ENCODE peak calls at places on chromosomes 7 and 10, in nine cellular contexts. X is transverse colon, O is NB4, S is adrenal gland, D is sigmoid colon, P is IMR-90, N is A549, J is endothelial cell of umbilical vein, U is uterus. M is an unnamed sample.

GRCh38 chr7:106563466-106564150 is 97.3 kb downstream of the CCDC71L start:
- DNase-seq in P (peak), U (no peak), J (no peak), S (no peak), O (no peak), X (no peak), N (no peak), D (no peak), M (no peak)

GRCh38 chr10:128697437-128697836 is 571.2 kb upstream of the MKI67 start:
- DNase-seq in X (no peak), O (no peak), P (no peak), U (no peak), D (no peak), N (no peak), J (no peak), S (no peak), M (no peak)

GRCh38 chr7:134362587-134363483 is 46.1 kb upstream of the SLC35B4 start:
- DNase-seq in S (no peak), O (peak), X (no peak), D (no peak), P (peak), U (no peak), N (no peak), J (no peak), M (no peak)

GRCh38 chr10:118735294-118735693 is 19.5 kb downstream of the CACUL1 start:
- DNase-seq in O (no peak), S (no peak), P (no peak), J (no peak), U (no peak), D (no peak), N (no peak), X (no peak), M (no peak)

GRCh38 chr10:126130291-126130710 is 233.9 kb downstream of the FANK1 start:
- DNase-seq in X (no peak), J (no peak), P (peak), N (no peak), D (no peak), U (peak), S (peak), O (no peak), M (no peak)

GRCh38 chr10:31004611-31005193 is 27.0 kb downstream of the ZNF438 start:
- DNase-seq in O (peak), X (no peak), P (peak), N (no peak), D (no peak), J (peak), S (no peak), U (no peak), M (no peak)

GRCh38 chr10:80131499-80131901 is 1.0 kb upstream of the PLAC9 start:
- DNase-seq in N (no peak), J (no peak), S (no peak), P (no peak), O (no peak), D (peak), U (no peak), X (no peak), M (no peak)

GRCh38 chr10:120990831-120991230 is 139.7 kb downstream of the WDR11 start:
- DNase-seq in P (no peak), N (no peak), U (no peak), S (no peak), O (no peak), J (no peak), X (no peak), D (no peak), M (no peak)

GRCh38 chr10:90399782-90400181 is 458.1 kb downstream of the HTR7 start:
- DNase-seq in N (no peak), O (no peak), S (no peak), X (no peak), P (no peak), D (no peak), J (no peak), U (no peak), M (no peak)

GRCh38 chr10:32790483-32790882 is 167.5 kb downstream of the ITGB1 start:
- DNase-seq in J (no peak), O (no peak), U (no peak), S (no peak), N (no peak), P (peak), D (no peak), X (no peak), M (no peak)

GRCh38 chr10:67697646-67698245 is 1.8 kb upstream of the CTNNA3 start:
- DNase-seq in S (peak), U (no peak), P (peak), X (no peak), J (peak), O (peak), N (peak), D (no peak), M (no peak)

GRCh38 chr10:88138319-88138848 is 275.0 kb downstream of the PTEN start:
- DNase-seq in D (no peak), O (no peak), P (no peak), N (no peak), U (no peak), X (no peak), J (no peak), S (no peak), M (no peak)

GRCh38 chr7:72362246-72362645 is 49.9 kb downstream of the CALN1 start:
- DNase-seq in N (no peak), X (no peak), S (no peak), O (no peak), U (no peak), D (no peak), P (no peak), J (no peak), M (no peak)

GRCh38 chr7:54663186-54663585 is 95.8 kb downstream of the SEC61G start:
- DNase-seq in O (no peak), J (no peak), N (no peak), X (no peak), D (no peak), P (no peak), S (no peak), U (no peak), M (no peak)

GRCh38 chr10:60098676-60099601 is 192.6 kb upstream of the CCDC6 start:
- DNase-seq in J (peak), U (no peak), O (peak), D (no peak), X (no peak), P (no peak), S (no peak), N (peak), M (no peak)

GRCh38 chr7:156475666-156476065 is 164.9 kb upstream of the RNF32 start:
- DNase-seq in J (no peak), D (no peak), S (peak), U (no peak), O (peak), X (no peak), N (peak), P (peak), M (no peak)

GRCh38 chr10:79063661-79064490 is 4.9 kb upstream of the ZMIZ1 start:
- DNase-seq in J (no peak), P (no peak), O (no peak), U (no peak), X (peak), D (peak), S (no peak), N (no peak), M (peak)

GRCh38 chr7:94657771-94658693 is 2.1 kb upstream of the SGCE start:
- DNase-seq in N (peak), D (peak), P (peak), X (peak), O (peak), U (peak), S (peak), J (peak), M (peak)

GRCh38 chr10:124661661-124662180 is 82.5 kb downstream of the FAM53B start:
- DNase-seq in U (no peak), S (no peak), D (no peak), N (no peak), X (no peak), J (no peak), P (no peak), O (no peak), M (no peak)

GRCh38 chr7:2007526-2007925 is 225.2 kb downstream of the MAD1L1 start:
- DNase-seq in P (no peak), D (peak), J (no peak), U (peak), O (no peak), X (no peak), N (no peak), S (no peak), M (no peak)

GRCh38 chr7:30164567-30164966 is 29.8 kb downstream of the MTURN start:
- DNase-seq in P (peak), J (peak), N (peak), O (peak), S (no peak), U (no peak), D (no peak), X (no peak), M (no peak)

GRCh38 chr10:78215645-78216044 is 182.0 kb downstream of the RPS24 start:
- DNase-seq in U (peak), N (no peak), S (peak), D (peak), P (peak), J (peak), X (peak), O (peak), M (peak)

GRCh38 chr10:93554760-93555432 is 11.6 kb upstream of the FFAR4 start:
- DNase-seq in P (peak), U (peak), S (peak), N (peak), X (peak), D (no peak), O (peak), J (peak), M (peak)

GRCh38 chr10:11881477-11882417 is 58.6 kb downstream of the PROSER2 start:
- DNase-seq in D (no peak), N (peak), O (no peak), U (no peak), S (no peak), X (peak), P (peak), J (no peak), M (no peak)

GRCh38 chr10:7123719-7124118 is 287.1 kb downstream of the SFMBT2 start:
- DNase-seq in X (no peak), J (no peak), N (no peak), D (no peak), S (no peak), U (no peak), O (no peak), P (no peak), M (no peak)

GRCh38 chr10:129936923-129937300 is 27.2 kb downstream of the EBF3 start:
- DNase-seq in N (no peak), P (no peak), S (no peak), D (peak), O (no peak), J (no peak), X (no peak), U (no peak), M (peak)

GRCh38 chr10:58731276-58731675 is 218.6 kb downstream of the BICC1 start:
- DNase-seq in D (no peak), O (no peak), P (no peak), J (no peak), N (no peak), U (no peak), X (no peak), S (no peak), M (no peak)

GRCh38 chr7:44288381-44288685 is 37.1 kb downstream of the CAMK2B start:
- DNase-seq in O (no peak), S (no peak), J (no peak), N (no peak), P (no peak), D (no peak), X (no peak), U (no peak), M (no peak)

GRCh38 chr10:132938472-132939329 is 3.7 kb downstream of the CFAP46 start:
- DNase-seq in U (no peak), S (no peak), O (peak), X (no peak), J (no peak), P (no peak), N (no peak), D (no peak), M (no peak)

GRCh38 chr7:26681819-26682418 is 182.5 kb downstream of the SKAP2 start:
- DNase-seq in S (no peak), P (peak), N (no peak), O (peak), U (no peak), J (peak), X (no peak), D (no peak), M (no peak)

GRCh38 chr10:48572414-48572813 is 32.5 kb downstream of the ARHGAP22 start:
- DNase-seq in O (no peak), N (no peak), J (no peak), P (peak), S (no peak), U (no peak), X (no peak), D (no peak), M (no peak)

DNA sequence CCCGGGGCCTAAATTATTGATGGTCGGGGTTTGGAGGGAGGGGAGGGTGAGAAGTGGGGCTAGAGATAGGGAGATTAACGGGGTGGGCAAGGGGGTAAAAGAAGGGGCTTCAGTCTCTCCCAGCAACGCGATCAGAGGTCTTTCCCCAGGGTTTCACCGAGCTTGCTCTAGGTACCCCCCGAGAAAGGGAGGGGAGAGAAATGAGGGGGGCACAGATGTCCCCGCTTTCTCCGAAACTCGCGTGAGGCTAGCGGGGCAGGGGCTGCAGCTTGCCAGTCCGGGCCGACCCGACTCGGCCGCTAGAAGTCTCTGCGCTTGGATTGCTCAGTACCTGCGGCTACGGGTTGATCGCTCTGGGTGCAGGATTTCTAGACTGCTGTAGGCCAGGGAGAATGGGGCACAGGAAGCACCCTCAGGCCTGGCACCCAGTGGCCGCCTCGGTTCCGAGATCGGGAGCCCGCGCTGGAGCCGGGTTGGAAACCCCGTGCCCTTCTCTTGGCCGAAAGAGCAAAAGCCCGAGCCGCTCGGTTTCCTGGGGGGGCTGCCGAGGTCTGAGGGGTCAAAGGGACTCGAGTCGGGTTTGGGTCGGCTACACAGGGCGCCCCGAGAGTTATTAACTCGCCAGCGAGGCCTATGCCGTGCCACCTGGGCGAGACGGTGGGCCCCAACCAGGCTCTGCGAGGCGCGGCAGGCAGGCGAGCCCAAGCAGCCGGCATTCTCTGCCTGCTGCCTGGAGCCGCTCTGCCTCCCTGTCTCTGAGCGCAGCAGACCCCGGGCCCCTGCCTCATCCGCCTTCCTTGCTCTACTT is 3.1 kb downstream of the PAX2 start:
- DNase-seq in O (no peak), S (no peak), U (no peak), J (no peak), D (peak), P (no peak), N (no peak), X (no peak), M (no peak)
- H3K4me3 ChIP-seq in O (no peak), S (no peak), U (no peak), J (no peak), D (peak), P (no peak), N (no peak), X (no peak), M (no peak)

GRCh38 chr10:102140218-102140617 is 7.4 kb downstream of the PPRC1 start:
- DNase-seq in O (no peak), U (no peak), P (no peak), D (no peak), S (no peak), N (no peak), J (no peak), X (no peak), M (no peak)
- TF ChIP-seq POLR2A in O (no peak), U (no peak), P (no peak), D (no peak), S (no peak), N (no peak), J (no peak), X (no peak), M (no peak)

DNA sequence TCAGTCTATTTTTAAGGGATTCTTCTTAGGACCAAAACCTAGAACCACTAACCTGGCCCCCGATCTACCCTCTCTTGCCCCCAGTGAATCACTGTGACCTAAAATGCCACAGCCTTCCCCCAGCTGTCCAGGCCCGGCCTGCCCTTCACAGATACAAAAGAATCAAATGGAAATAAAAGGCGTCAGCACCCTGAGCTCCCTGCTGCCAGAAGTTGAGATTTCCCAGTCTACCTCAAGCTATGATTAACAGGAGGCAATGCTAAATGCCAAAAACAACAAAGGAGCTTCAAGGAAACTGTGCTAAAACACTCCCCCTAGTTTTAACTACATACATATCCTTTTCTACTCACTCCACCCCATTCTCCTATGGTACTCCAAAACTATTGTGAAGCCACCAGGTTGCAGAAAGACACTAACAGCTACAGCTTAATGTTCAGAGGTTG is 67.8 kb downstream of the GSAP start:
- DNase-seq in O (peak), N (no peak), U (peak), S (no peak), D (peak), J (peak), P (peak), X (no peak), M (no peak)
- TF ChIP-seq CTCF in O (no peak), N (no peak), U (no peak), S (no peak), D (no peak), J (no peak), P (no peak), X (no peak), M (no peak)

GRCh38 chr10:71773221-71773971 is at the start of gene VSIR:
- DNase-seq in X (peak), N (peak), D (peak), J (peak), P (peak), U (peak), O (peak), S (peak), M (peak)
- H3K4me3 ChIP-seq in X (peak), N (peak), D (peak), J (peak), P (peak), U (peak), O (peak), S (peak), M (peak)

DNA sequence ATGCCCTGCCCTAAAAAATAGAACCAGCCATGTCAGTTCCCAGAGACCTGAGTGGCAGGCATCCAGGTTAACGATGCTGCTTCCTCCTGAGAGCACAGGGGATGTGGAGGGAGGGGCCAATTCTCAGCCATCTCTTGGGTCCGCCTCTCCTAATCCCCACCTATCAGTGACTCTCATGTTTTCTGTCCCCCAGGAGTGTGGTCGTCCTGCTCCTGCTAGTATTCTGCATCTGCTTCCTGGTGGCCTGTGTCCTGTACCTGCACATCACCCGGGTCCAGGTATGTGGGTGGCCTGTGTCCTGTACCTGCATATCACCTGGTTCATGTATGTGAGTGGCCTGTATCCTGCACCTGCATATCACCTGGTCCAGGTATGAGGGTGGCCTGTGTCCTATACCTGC is 105.3 kb downstream of the ADCY1 start:
- DNase-seq in P (no peak), N (no peak), J (no peak), S (peak), O (no peak), U (no peak), D (no peak), X (no peak), M (peak)
- TF ChIP-seq POLR2A in P (no peak), N (no peak), J (no peak), S (no peak), O (no peak), U (no peak), D (no peak), X (no peak), M (no peak)

GRCh38 chr7:3201306-3201705 is 99.7 kb upstream of the SDK1 start:
- DNase-seq in U (no peak), O (no peak), J (no peak), S (no peak), N (no peak), P (no peak), D (no peak), X (no peak), M (peak)

GRCh38 chr7:3201937-3202715 is 98.9 kb upstream of the SDK1 start:
- DNase-seq in J (no peak), S (no peak), D (peak), P (no peak), O (peak), X (no peak), U (no peak), N (no peak), M (no peak)

GRCh38 chr7:3197567-3198212 is 103.4 kb upstream of the SDK1 start:
- DNase-seq in N (no peak), U (no peak), X (no peak), J (no peak), P (no peak), O (no peak), S (no peak), D (peak), M (no peak)

GRCh38 chr7:3198316-3198715 is 102.7 kb upstream of the SDK1 start:
- DNase-seq in J (no peak), N (no peak), D (no peak), P (no peak), O (no peak), X (no peak), S (no peak), U (no peak), M (no peak)

DNA sequence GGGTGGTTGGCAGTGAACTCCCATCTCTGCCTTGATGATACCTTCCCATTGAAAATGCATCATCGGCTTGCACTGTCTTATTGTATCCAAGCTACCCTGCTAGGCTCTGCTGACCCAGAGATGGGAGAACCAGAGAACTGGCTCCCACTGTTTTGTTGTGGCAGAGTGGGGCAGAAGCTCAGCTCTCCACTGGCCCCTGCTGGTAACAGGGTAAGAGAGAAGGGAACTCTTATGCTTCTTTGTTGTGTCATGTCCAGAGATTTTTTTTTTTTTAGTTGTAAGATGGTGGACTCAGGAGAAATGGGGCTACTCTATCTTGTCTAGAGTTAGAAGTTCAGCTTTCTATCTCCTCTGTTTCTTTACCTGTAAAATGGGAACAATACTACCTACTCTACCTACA is 100.5 kb upstream of the SDK1 start:
- DNase-seq in N (peak), U (no peak), D (peak), X (peak), O (peak), S (no peak), P (peak), J (peak), M (no peak)
- TF ChIP-seq CTCF in N (peak), U (no peak), D (no peak), X (no peak), O (peak), S (no peak), P (peak), J (peak), M (no peak)